ENCODE peak calls at places on chromosomes 4 and X, in five cellular contexts. One of them, this sample, is unnamed. For H3K4me1, the result is how much of the 10 kb centered on the place peaks cover.

GRCh38 chrX:8364369-8365141 is 100.1 kb upstream of the VCX3B start:
- DNase-seq in PC-3: peak
- DNase-seq in psoas muscle: no peak
- DNase-seq in mucosa of descending colon: no peak
- DNase-seq in right lobe of liver: no peak
- DNase-seq in this sample: peak

GRCh38 chr4:186881521-186882220 is 158.0 kb upstream of the FAT1 start:
- DNase-seq in PC-3: peak
- DNase-seq in psoas muscle: no peak
- DNase-seq in mucosa of descending colon: no peak
- DNase-seq in right lobe of liver: no peak
- DNase-seq in this sample: no peak

GRCh38 chrX:132001127-132001526 is 22.0 kb upstream of the STK26 start:
- DNase-seq in PC-3: peak
- DNase-seq in psoas muscle: no peak
- DNase-seq in mucosa of descending colon: no peak
- DNase-seq in right lobe of liver: no peak
- DNase-seq in this sample: no peak

GRCh38 chr4:2565533-2565932 is 29.1 kb downstream of the FAM193A start:
- DNase-seq in PC-3: no peak
- DNase-seq in psoas muscle: no peak
- DNase-seq in mucosa of descending colon: no peak
- DNase-seq in right lobe of liver: no peak
- DNase-seq in this sample: no peak

GRCh38 chr4:39114436-39114835 is 52.4 kb downstream of the KLHL5 start:
- DNase-seq in PC-3: no peak
- DNase-seq in psoas muscle: no peak
- DNase-seq in mucosa of descending colon: no peak
- DNase-seq in right lobe of liver: no peak
- DNase-seq in this sample: no peak

GRCh38 chrX:151776113-151776790 is 41.7 kb downstream of the CNGA2 start:
- DNase-seq in PC-3: no peak
- DNase-seq in psoas muscle: no peak
- DNase-seq in mucosa of descending colon: no peak
- DNase-seq in right lobe of liver: no peak
- DNase-seq in this sample: no peak

GRCh38 chr4:24656906-24657305 is 72.6 kb upstream of the DHX15 start:
- DNase-seq in PC-3: peak
- DNase-seq in psoas muscle: no peak
- DNase-seq in mucosa of descending colon: no peak
- DNase-seq in right lobe of liver: no peak
- DNase-seq in this sample: no peak

GRCh38 chr4:10687526-10687925 is 3.0 kb upstream of the CLNK start:
- DNase-seq in PC-3: no peak
- DNase-seq in psoas muscle: no peak
- DNase-seq in mucosa of descending colon: no peak
- DNase-seq in right lobe of liver: no peak
- DNase-seq in this sample: no peak

GRCh38 chr4:174523003-174523693 is 860 bp upstream of the HPGD start:
- DNase-seq in PC-3: peak
- DNase-seq in psoas muscle: no peak
- DNase-seq in mucosa of descending colon: no peak
- DNase-seq in right lobe of liver: no peak
- DNase-seq in this sample: no peak

GRCh38 chr4:2832981-2833670 is 10.5 kb upstream of the ADD1 start:
- DNase-seq in PC-3: no peak
- DNase-seq in psoas muscle: no peak
- DNase-seq in mucosa of descending colon: peak
- DNase-seq in right lobe of liver: no peak
- DNase-seq in this sample: no peak

GRCh38 chr4:12145768-12146167 is 717.1 kb upstream of the HS3ST1 start:
- DNase-seq in PC-3: no peak
- DNase-seq in psoas muscle: no peak
- DNase-seq in mucosa of descending colon: no peak
- DNase-seq in right lobe of liver: no peak
- DNase-seq in this sample: no peak

GRCh38 chr4:76984788-76985211 is 35.2 kb downstream of the SEPTIN11 start:
- DNase-seq in PC-3: peak
- DNase-seq in psoas muscle: peak
- DNase-seq in mucosa of descending colon: no peak
- DNase-seq in right lobe of liver: peak
- DNase-seq in this sample: peak

GRCh38 chr4:718460-718859 is 12.8 kb downstream of the PCGF3 start:
- DNase-seq in PC-3: no peak
- DNase-seq in psoas muscle: no peak
- DNase-seq in mucosa of descending colon: no peak
- DNase-seq in right lobe of liver: no peak
- DNase-seq in this sample: no peak

GRCh38 chr4:42396361-42397255 is 680 bp upstream of the SHISA3 start:
- DNase-seq in PC-3: peak
- DNase-seq in psoas muscle: no peak
- DNase-seq in mucosa of descending colon: no peak
- DNase-seq in right lobe of liver: no peak
- DNase-seq in this sample: no peak

GRCh38 chrX:107787827-107788226 is 10.3 kb downstream of the NCBP2L start:
- DNase-seq in PC-3: no peak
- DNase-seq in psoas muscle: no peak
- DNase-seq in mucosa of descending colon: no peak
- DNase-seq in right lobe of liver: no peak
- DNase-seq in this sample: no peak

GRCh38 chrX:103356897-103357296 is 591 bp downstream of the TCEAL9 start:
- DNase-seq in PC-3: peak
- DNase-seq in psoas muscle: no peak
- DNase-seq in mucosa of descending colon: no peak
- DNase-seq in right lobe of liver: peak
- DNase-seq in this sample: no peak

GRCh38 chrX:18935893-18936292 is 48.0 kb downstream of the PHKA2 start:
- DNase-seq in PC-3: no peak
- DNase-seq in psoas muscle: no peak
- DNase-seq in mucosa of descending colon: no peak
- DNase-seq in right lobe of liver: peak
- DNase-seq in this sample: peak

GRCh38 chrX:10922158-10922557 is 189.0 kb upstream of the HCCS start:
- DNase-seq in PC-3: peak
- DNase-seq in psoas muscle: no peak
- DNase-seq in mucosa of descending colon: no peak
- DNase-seq in right lobe of liver: no peak
- DNase-seq in this sample: peak

GRCh38 chr4:38867478-38868054 is at the start of gene FAM114A1:
- DNase-seq in PC-3: peak
- DNase-seq in psoas muscle: peak
- DNase-seq in mucosa of descending colon: peak
- DNase-seq in right lobe of liver: peak
- DNase-seq in this sample: peak

DNA sequence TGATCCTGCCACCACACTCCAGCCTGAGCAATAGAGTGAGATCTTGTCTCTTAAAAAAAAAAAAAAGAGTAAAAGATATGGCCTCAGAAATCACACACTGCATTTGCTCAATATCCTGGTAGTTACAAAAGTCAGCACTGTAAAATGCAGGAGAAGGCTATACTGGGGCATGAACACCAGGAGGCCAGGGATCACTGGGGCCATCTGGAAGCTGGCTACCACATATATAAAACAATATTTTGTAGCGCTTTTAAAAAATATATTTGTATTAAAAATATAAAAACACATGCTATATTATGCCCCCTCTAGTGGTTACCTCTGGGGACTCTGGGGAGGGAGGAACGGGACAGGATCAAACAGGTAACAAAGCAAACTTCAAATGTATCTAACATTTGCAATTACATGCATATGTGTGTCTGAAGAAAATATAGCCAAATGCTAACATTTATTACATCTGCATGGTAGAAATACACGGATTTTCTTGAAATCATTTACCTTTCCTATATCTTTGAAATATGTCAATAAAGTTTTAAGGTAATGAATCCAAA is 4.0 kb downstream of the C4orf46 start:
- DNase-seq in PC-3: peak
- DNase-seq in psoas muscle: no peak
- DNase-seq in mucosa of descending colon: no peak
- DNase-seq in right lobe of liver: no peak
- DNase-seq in this sample: no peak
- TF ChIP-seq CTCF in PC-3: peak
- TF ChIP-seq CTCF in psoas muscle: peak
- TF ChIP-seq CTCF in mucosa of descending colon: peak
- TF ChIP-seq CTCF in right lobe of liver: no peak
- TF ChIP-seq CTCF in this sample: peak

GRCh38 chrX:123927845-123928244 is 33.7 kb upstream of the STAG2 start:
- DNase-seq in PC-3: no peak
- DNase-seq in psoas muscle: no peak
- DNase-seq in mucosa of descending colon: no peak
- DNase-seq in right lobe of liver: no peak
- DNase-seq in this sample: no peak
- H3K4me1 ChIP-seq in PC-3: under half
- H3K4me1 ChIP-seq in psoas muscle: under half
- H3K4me1 ChIP-seq in mucosa of descending colon: under half
- H3K4me1 ChIP-seq in right lobe of liver: under half
- H3K4me1 ChIP-seq in this sample: under half

GRCh38 chrX:82677281-82677680 is 830.8 kb upstream of the POU3F4 start:
- DNase-seq in PC-3: no peak
- DNase-seq in psoas muscle: no peak
- DNase-seq in mucosa of descending colon: no peak
- DNase-seq in right lobe of liver: no peak
- DNase-seq in this sample: no peak

GRCh38 chrX:82676386-82676785 is 831.7 kb upstream of the POU3F4 start:
- DNase-seq in PC-3: peak
- DNase-seq in psoas muscle: no peak
- DNase-seq in mucosa of descending colon: no peak
- DNase-seq in right lobe of liver: no peak
- DNase-seq in this sample: no peak
- TF ChIP-seq CTCF in PC-3: peak
- TF ChIP-seq CTCF in psoas muscle: peak
- TF ChIP-seq CTCF in mucosa of descending colon: no peak
- TF ChIP-seq CTCF in right lobe of liver: peak
- TF ChIP-seq CTCF in this sample: no peak

GRCh38 chr4:8372506-8373070 is 67.9 kb downstream of the ACOX3 start:
- DNase-seq in PC-3: no peak
- DNase-seq in psoas muscle: no peak
- DNase-seq in mucosa of descending colon: peak
- DNase-seq in right lobe of liver: no peak
- DNase-seq in this sample: no peak
- H3K4me1 ChIP-seq in PC-3: under half
- H3K4me1 ChIP-seq in psoas muscle: under half
- H3K4me1 ChIP-seq in mucosa of descending colon: under half
- H3K4me1 ChIP-seq in right lobe of liver: under half
- H3K4me1 ChIP-seq in this sample: under half

DNA sequence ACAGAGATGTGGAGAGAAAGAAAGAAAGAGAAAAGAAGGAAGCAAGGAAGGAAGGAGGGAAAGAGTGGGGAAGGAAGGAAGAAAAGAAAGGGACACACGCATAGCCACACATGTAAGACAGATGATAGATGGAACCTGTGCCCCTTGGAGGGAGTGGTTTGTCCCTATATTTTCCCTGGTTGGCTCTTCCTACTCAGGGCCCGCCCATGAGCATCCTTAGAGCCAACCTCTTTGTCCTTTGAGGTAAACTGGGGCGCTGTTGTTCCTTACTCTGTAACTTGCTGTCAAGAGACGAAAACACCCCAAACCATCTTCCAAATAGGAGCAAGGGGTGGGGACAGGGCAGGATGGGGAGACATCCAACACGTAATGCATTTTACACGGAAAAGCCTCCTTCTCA is 220.9 kb downstream of the MAML3 start:
- DNase-seq in PC-3: no peak
- DNase-seq in psoas muscle: no peak
- DNase-seq in mucosa of descending colon: no peak
- DNase-seq in right lobe of liver: no peak
- DNase-seq in this sample: no peak
- TF ChIP-seq CTCF in PC-3: no peak
- TF ChIP-seq CTCF in psoas muscle: no peak
- TF ChIP-seq CTCF in mucosa of descending colon: no peak
- TF ChIP-seq CTCF in right lobe of liver: no peak
- TF ChIP-seq CTCF in this sample: no peak

GRCh38 chr4:147109800-147110199 is 164.1 kb upstream of the TTC29 start:
- DNase-seq in PC-3: no peak
- DNase-seq in psoas muscle: no peak
- DNase-seq in mucosa of descending colon: no peak
- DNase-seq in right lobe of liver: no peak
- DNase-seq in this sample: no peak

GRCh38 chr4:147108409-147108808 is 162.7 kb upstream of the TTC29 start:
- DNase-seq in PC-3: peak
- DNase-seq in psoas muscle: no peak
- DNase-seq in mucosa of descending colon: no peak
- DNase-seq in right lobe of liver: no peak
- DNase-seq in this sample: no peak

GRCh38 chr4:147110473-147110872 is 164.8 kb upstream of the TTC29 start:
- DNase-seq in PC-3: no peak
- DNase-seq in psoas muscle: no peak
- DNase-seq in mucosa of descending colon: no peak
- DNase-seq in right lobe of liver: no peak
- DNase-seq in this sample: no peak

GRCh38 chr4:147110968-147111367 is 165.3 kb upstream of the TTC29 start:
- DNase-seq in PC-3: peak
- DNase-seq in psoas muscle: no peak
- DNase-seq in mucosa of descending colon: no peak
- DNase-seq in right lobe of liver: no peak
- DNase-seq in this sample: no peak
- H3K4me1 ChIP-seq in PC-3: under half
- H3K4me1 ChIP-seq in psoas muscle: under half
- H3K4me1 ChIP-seq in mucosa of descending colon: under half
- H3K4me1 ChIP-seq in right lobe of liver: under half
- H3K4me1 ChIP-seq in this sample: under half